ENCODE peak calls at places on chromosomes 1 and 21, in nine cellular contexts. C is Right ventricle myocardium superior; H is GM03348; B is mesothelial cell of epicardium; F is activated T-helper 1 cell treated with anti-CD3 and anti-CD28 coated beads, Interleukin-2, amount 50 U/mL, for 16 hours; D is EL; I is dorsolateral prefrontal cortex; G is HFF-Myc; S is stromal cell of bone marrow. P is an unnamed sample.

GRCh38 chr1:46691997-46692790 is 20.5 kb downstream of the TEX38 start:
- DNase-seq in C (peak; percentile 62), H (peak; percentile 26), B (peak; percentile 65), F (no peak), D (peak; percentile 13), I (no peak), G (no peak), S (no peak), P (no peak)

GRCh38 chr1:18107671-18108312 is at the start of gene IGSF21:
- DNase-seq in C (no peak), H (no peak), B (peak; percentile 57), F (no peak), D (no peak), I (no peak), G (no peak), S (no peak), P (no peak)

GRCh38 chr1:46621930-46622329 is 5.3 kb upstream of the MOB3C start:
- DNase-seq in C (no peak), H (no peak), B (no peak), F (no peak), D (peak; percentile 59), I (no peak), G (no peak), S (peak; percentile 9), P (no peak)

GRCh38 chr1:41331546-41331917 is 29.7 kb upstream of the FOXO6 start:
- DNase-seq in C (no peak), H (no peak), B (peak; percentile 7), F (no peak), D (no peak), I (no peak), G (no peak), S (no peak), P (no peak)

GRCh38 chr1:2825487-2826189 is 24.1 kb upstream of the TTC34 start:
- DNase-seq in C (peak; percentile 20), H (no peak), B (no peak), F (no peak), D (no peak), I (no peak), G (no peak), S (no peak), P (no peak)

GRCh38 chr21:45802425-45802824 is 158.9 kb downstream of the PCBP3 start:
- DNase-seq in C (no peak), H (no peak), B (no peak), F (no peak), D (no peak), I (no peak), G (no peak), S (no peak), P (no peak)

GRCh38 chr1:149962039-149962647 is 25.5 kb upstream of the MTMR11 start:
- DNase-seq in C (no peak), H (peak; percentile 76), B (no peak), F (no peak), D (peak; percentile 76), I (no peak), G (peak; percentile 42), S (peak; percentile 65), P (peak; percentile 5)

GRCh38 chr1:225962440-225962975 is 21.5 kb upstream of the LEFTY2 start:
- DNase-seq in C (peak; percentile 67), H (peak; percentile 41), B (peak; percentile 64), F (peak; percentile 22), D (no peak), I (no peak), G (no peak), S (no peak), P (no peak)

GRCh38 chr1:42913426-42914091 is 45.1 kb downstream of the SLC2A1 start:
- DNase-seq in C (no peak), H (peak; percentile 75), B (peak; percentile 7), F (no peak), D (peak; percentile 80), I (no peak), G (peak; percentile 75), S (peak; percentile 62), P (no peak)

GRCh38 chr21:14078746-14079375 is 131.9 kb downstream of the LIPI start:
- DNase-seq in C (no peak), H (no peak), B (no peak), F (no peak), D (no peak), I (no peak), G (no peak), S (no peak), P (no peak)

GRCh38 chr1:41659903-41660302 is 175.4 kb upstream of the EDN2 start:
- DNase-seq in C (no peak), H (no peak), B (no peak), F (no peak), D (no peak), I (no peak), G (no peak), S (no peak), P (no peak)

GRCh38 chr1:77831566-77831965 is 52.1 kb downstream of the MIGA1 start:
- DNase-seq in C (no peak), H (no peak), B (no peak), F (no peak), D (peak; percentile 12), I (no peak), G (no peak), S (no peak), P (no peak)

GRCh38 chr1:173205146-173206051 is 1.7 kb downstream of the TNFSF4 start:
- DNase-seq in C (no peak), H (peak; percentile 54), B (no peak), F (peak; percentile 10), D (peak; percentile 31), I (no peak), G (no peak), S (no peak), P (no peak)

GRCh38 chr1:199914546-199914945 is 113.0 kb upstream of the NR5A2 start:
- DNase-seq in C (no peak), H (no peak), B (no peak), F (no peak), D (no peak), I (no peak), G (no peak), S (no peak), P (no peak)

GRCh38 chr1:34984435-34985062 is 598 bp downstream of the TMEM35B start:
- DNase-seq in C (peak; percentile 68), H (peak; percentile 79), B (no peak), F (no peak), D (peak; percentile 78), I (peak; percentile 44), G (no peak), S (peak; percentile 43), P (no peak)

GRCh38 chr1:19310720-19311502 is 1.0 kb downstream of the AKR7A2 start:
- DNase-seq in C (no peak), H (peak; percentile 42), B (no peak), F (no peak), D (peak; percentile 33), I (no peak), G (no peak), S (no peak), P (no peak)

GRCh38 chr1:230153655-230154296 is 86.7 kb downstream of the GALNT2 start:
- DNase-seq in C (peak; percentile 55), H (peak; percentile 33), B (no peak), F (no peak), D (no peak), I (peak; percentile 39), G (no peak), S (peak; percentile 51), P (no peak)

P was measured in substantia nigra.